ENCODE peak calls at places on chromosomes 4 and X, in seven cellular contexts. W is MCF 10A, X is mammary epithelial cell, M is HCT116, R is Calu3, Z is A549, C is GM20000. K is an unnamed sample.

GRCh38 chr4:7374571-7374970 is 60.2 kb downstream of the PSAPL1 start:
- DNase-seq in Z (no peak), C (no peak), M (no peak), W (no peak), X (no peak), R (no peak), K (no peak)

GRCh38 chrX:68183612-68184214 is 249.6 kb downstream of the OPHN1 start:
- DNase-seq in W (peak; percentile 53), R (peak; percentile 20), Z (peak; percentile 62), C (no peak), X (no peak), M (no peak), K (no peak)

GRCh38 chrX:53160297-53160983 is 64.6 kb downstream of the KDM5C start:
- DNase-seq in R (no peak), X (peak; percentile 13), W (no peak), Z (no peak), M (no peak), C (no peak), K (no peak)

GRCh38 chrX:75337525-75337924 is 63.6 kb downstream of the UPRT start:
- DNase-seq in C (no peak), W (no peak), M (no peak), Z (no peak), X (no peak), R (no peak), K (no peak)

GRCh38 chr4:41795796-41796195 is 47.3 kb upstream of the PHOX2B start:
- DNase-seq in Z (no peak), C (no peak), X (no peak), W (no peak), R (no peak), M (no peak), K (no peak)

GRCh38 chr4:173685324-173685723 is 155.3 kb upstream of the HAND2 start:
- DNase-seq in C (no peak), Z (no peak), R (no peak), X (no peak), W (no peak), M (no peak), K (no peak)

GRCh38 chr4:147198411-147199051 is 252.9 kb upstream of the TTC29 start:
- DNase-seq in W (no peak), R (no peak), C (no peak), X (no peak), M (no peak), Z (no peak), K (no peak)

GRCh38 chr4:19478791-19479190 is 772.9 kb upstream of the SLIT2 start:
- DNase-seq in X (no peak), M (no peak), R (no peak), C (no peak), W (no peak), Z (no peak), K (no peak)

GRCh38 chrX:69386681-69387080 is 117.4 kb upstream of the NALF2 start:
- DNase-seq in X (no peak), R (no peak), C (no peak), Z (no peak), M (no peak), W (no peak), K (no peak)

GRCh38 chr4:53764761-53765490 is 173.6 kb upstream of the LNX1 start:
- DNase-seq in W (no peak), M (no peak), X (no peak), R (no peak), Z (no peak), C (no peak), K (no peak)

GRCh38 chrX:11965436-11965835 is 172.8 kb upstream of the FRMPD4 start:
- DNase-seq in W (no peak), M (no peak), C (no peak), Z (no peak), R (no peak), X (no peak), K (no peak)

GRCh38 chr4:12712648-12713339 is 771.3 kb downstream of the RAB28 start:
- DNase-seq in R (no peak), W (no peak), Z (no peak), M (no peak), C (no peak), X (no peak), K (no peak)

GRCh38 chr4:48173055-48173991 is 39.3 kb upstream of the TXK start:
- DNase-seq in M (peak; percentile 63), W (peak; percentile 79), C (no peak), X (peak; percentile 85), R (no peak), Z (peak; percentile 53), K (no peak)

GRCh38 chr4:15482842-15483241 is 13.2 kb downstream of the CC2D2A start:
- DNase-seq in X (no peak), W (no peak), C (no peak), R (no peak), Z (no peak), M (no peak), K (no peak)

GRCh38 chr4:109826719-109827118 is 1.1 kb upstream of the RRH start:
- DNase-seq in Z (no peak), C (peak; percentile 24), X (no peak), W (peak; percentile 20), R (no peak), M (no peak), K (no peak)

GRCh38 chrX:134469481-134469880 is 9.5 kb downstream of the HPRT1 start:
- DNase-seq in W (peak; percentile 24), C (no peak), Z (no peak), R (no peak), M (no peak), X (peak; percentile 17), K (no peak)

GRCh38 chrX:97070346-97070745 is 186.6 kb downstream of the RPA4 start:
- DNase-seq in Z (no peak), W (no peak), X (no peak), R (no peak), M (no peak), C (no peak), K (no peak)

GRCh38 chrX:20362268-20363002 is 95.7 kb upstream of the RPS6KA3 start:
- DNase-seq in Z (peak; percentile 95), R (peak; percentile 61), M (no peak), X (no peak), C (no peak), W (no peak), K (no peak)

GRCh38 chr4:18813771-18814170 is 792.2 kb upstream of the LCORL start:
- DNase-seq in W (no peak), C (no peak), X (no peak), R (no peak), Z (no peak), M (no peak), K (no peak)

DNA sequence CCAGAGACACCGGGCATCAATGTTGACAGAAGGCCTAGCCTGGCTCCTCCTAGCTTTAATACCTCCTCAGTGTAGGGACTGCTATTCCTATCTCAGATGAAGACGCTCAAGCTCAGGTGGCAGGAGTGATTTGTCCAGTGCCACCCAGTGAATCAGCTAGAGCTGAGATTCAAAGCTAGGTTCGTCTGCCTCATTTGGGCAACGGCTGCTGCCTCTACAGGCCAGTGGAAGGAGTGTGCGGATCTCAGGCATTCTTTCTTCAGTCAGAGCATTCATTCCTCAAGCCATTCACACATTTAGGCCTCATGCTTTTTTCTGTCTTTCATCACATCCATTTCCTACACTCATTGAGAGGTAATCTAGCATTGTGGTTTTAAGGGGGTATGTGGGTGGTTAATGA is 7.3 kb downstream of the TSR2 start:
- DNase-seq in R (no peak), C (no peak), M (no peak), X (no peak), W (peak; percentile 3), Z (peak; percentile 30), K (no peak)
- TF ChIP-seq CTCF in R (no peak), C (no peak), M (peak; percentile 27), X (peak; percentile 12), W (no peak), Z (no peak), K (no peak)

DNA sequence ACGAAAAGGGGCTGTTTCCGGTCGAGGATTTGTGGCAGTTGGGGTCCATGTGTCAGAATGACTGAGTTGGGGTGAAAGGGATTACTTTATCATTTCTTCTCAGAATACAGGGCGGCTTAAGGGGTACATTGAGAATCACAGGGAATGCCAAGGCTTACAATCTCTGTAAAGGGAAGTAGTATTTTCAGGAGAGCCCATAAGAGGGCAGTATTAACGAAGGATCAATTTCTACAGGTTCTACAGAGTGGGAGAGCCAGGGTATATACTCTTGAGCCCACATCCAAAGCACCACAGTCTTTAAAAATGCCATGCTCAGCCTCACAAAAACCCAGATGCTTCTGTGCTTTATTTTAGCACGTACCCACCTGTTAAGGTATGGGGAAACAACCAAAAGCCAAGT is 67.7 kb upstream of the ZXDA start:
- DNase-seq in R (no peak), Z (no peak), W (peak; percentile 3), C (no peak), M (no peak), X (no peak), K (no peak)
- TF ChIP-seq CTCF in R (no peak), Z (no peak), W (no peak), C (no peak), M (peak; percentile 12), X (no peak), K (no peak)

DNA sequence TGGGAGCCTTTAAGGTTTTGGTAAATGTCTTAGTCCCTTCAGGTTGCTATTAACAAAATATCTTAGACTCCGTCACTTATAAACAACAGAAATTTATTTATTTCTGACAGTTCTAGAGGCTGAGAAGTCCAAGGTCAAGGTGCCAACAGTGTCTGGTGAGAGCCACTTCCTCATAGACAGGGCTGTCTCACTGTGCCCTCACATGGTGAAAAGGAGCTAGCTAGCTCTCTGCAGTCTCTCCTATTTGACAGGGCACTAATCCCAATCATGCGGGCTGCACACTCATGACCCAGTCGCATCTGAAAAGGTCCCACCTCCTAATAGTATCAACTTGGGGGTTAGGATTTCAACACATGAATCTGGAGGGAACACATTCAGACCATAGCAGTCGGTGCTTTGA is 63.4 kb upstream of the KLF3 start:
- DNase-seq in X (no peak), C (no peak), R (no peak), W (peak; percentile 27), Z (no peak), M (no peak), K (no peak)
- TF ChIP-seq CTCF in X (no peak), C (no peak), R (no peak), W (no peak), Z (no peak), M (no peak), K (no peak)

GRCh38 chrX:13688772-13689518 is at the start of gene RAB9A:
- DNase-seq in C (peak; percentile 81), W (peak; percentile 86), M (peak; percentile 38), Z (peak; percentile 78), X (peak; percentile 82), R (peak; percentile 93), K (peak; percentile 47)

GRCh38 chrX:13692771-13693231 is 3.9 kb downstream of the RAB9A start:
- DNase-seq in W (no peak), R (no peak), X (no peak), Z (no peak), C (no peak), M (peak; percentile 31), K (no peak)

GRCh38 chrX:13689519-13690211 is 737 bp downstream of the RAB9A start:
- DNase-seq in R (no peak), C (no peak), Z (no peak), X (peak; percentile 36), M (no peak), W (peak; percentile 44), K (no peak)

GRCh38 chrX:13691845-13692334 is 3.0 kb downstream of the RAB9A start:
- DNase-seq in W (no peak), M (no peak), C (peak; percentile 36), Z (no peak), X (no peak), R (peak; percentile 37), K (no peak)

DNA sequence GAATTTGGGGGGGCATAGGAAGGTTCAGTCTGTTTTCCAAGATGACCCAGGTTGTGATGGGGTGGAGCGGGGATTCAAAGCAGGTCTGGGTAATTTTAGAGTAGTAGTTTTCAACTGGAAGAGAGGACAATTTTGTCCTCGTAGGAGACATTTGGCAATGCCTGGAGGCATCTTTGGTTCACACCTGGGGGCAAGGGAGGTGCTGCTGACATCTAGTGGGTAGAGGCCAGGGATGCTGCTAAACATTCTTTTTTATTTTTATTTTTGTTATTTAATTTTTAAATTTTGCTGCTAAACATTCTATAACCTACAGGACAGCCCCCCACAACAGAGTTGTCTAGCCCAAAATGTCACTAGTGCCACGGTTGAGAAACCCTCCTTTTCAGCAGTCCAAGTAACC is 1.9 kb downstream of the RAB9A start:
- DNase-seq in X (peak; percentile 31), W (no peak), R (peak; percentile 39), Z (peak; percentile 8), C (no peak), M (no peak), K (no peak)
- TF ChIP-seq CTCF in X (peak; percentile 23), W (peak; percentile 15), R (peak; percentile 22), Z (peak; percentile 16), C (no peak), M (peak; percentile 13), K (no peak)